ENCODE peak calls at places on chromosomes 5 and 9, in ten cellular contexts. T is stomach, X is testis, I is pancreas, O is tibial nerve, R is left lung, W is sigmoid colon, B is transverse colon, M is ovary, K is H1. Y is an unnamed sample. For H3K27me3, the result is how much of the 10 kb centered on the place peaks cover.

GRCh38 chr5:40384782-40385390 is 294.8 kb upstream of the PTGER4 start:
- DNase-seq in T (no peak), X (no peak), I (no peak), O (no peak), R (no peak), W (no peak), B (no peak), M (no peak), K (no peak), Y (no peak)

GRCh38 chr5:68265822-68266395 is 50.4 kb downstream of the PIK3R1 start:
- DNase-seq in T (no peak), X (peak), I (no peak), O (no peak), R (no peak), W (peak), B (no peak), M (no peak), K (no peak), Y (no peak)

GRCh38 chr9:12849486-12850010 is 74.7 kb downstream of the LURAP1L start:
- DNase-seq in T (no peak), X (no peak), I (no peak), O (no peak), R (no peak), W (no peak), B (no peak), M (no peak), K (no peak), Y (no peak)

GRCh38 chr9:16385590-16386578 is 484.6 kb downstream of the BNC2 start:
- DNase-seq in T (no peak), X (no peak), I (no peak), O (peak), R (no peak), W (no peak), B (no peak), M (no peak), K (no peak), Y (no peak)

GRCh38 chr9:1354066-1354465 is 303.9 kb downstream of the DMRT2 start:
- DNase-seq in T (no peak), X (no peak), I (no peak), O (no peak), R (no peak), W (no peak), B (no peak), M (no peak), K (no peak), Y (no peak)

GRCh38 chr9:76180541-76180940 is 213.7 kb downstream of the RFK start:
- DNase-seq in T (no peak), X (no peak), I (no peak), O (no peak), R (no peak), W (no peak), B (no peak), M (no peak), K (no peak), Y (no peak)

GRCh38 chr5:96785719-96786118 is 22.0 kb downstream of the ERAP1 start:
- DNase-seq in T (no peak), X (no peak), I (no peak), O (no peak), R (no peak), W (no peak), B (no peak), M (no peak), K (no peak), Y (no peak)

GRCh38 chr5:56693220-56693579 is 122.1 kb upstream of the MAP3K1 start:
- DNase-seq in T (no peak), X (no peak), I (no peak), O (no peak), R (no peak), W (no peak), B (no peak), M (no peak), K (no peak), Y (no peak)

GRCh38 chr9:114059047-114059803 is 18.9 kb downstream of the AMBP start:
- DNase-seq in T (no peak), X (no peak), I (no peak), O (no peak), R (no peak), W (no peak), B (no peak), M (peak), K (no peak), Y (no peak)

GRCh38 chr5:5146530-5147160 is 6.5 kb downstream of the ADAMTS16 start:
- DNase-seq in T (no peak), X (no peak), I (no peak), O (no peak), R (no peak), W (no peak), B (no peak), M (no peak), K (no peak), Y (no peak)

GRCh38 chr5:150514708-150515211 is 6.8 kb downstream of the NDST1 start:
- DNase-seq in T (peak), X (peak), I (peak), O (no peak), R (no peak), W (no peak), B (no peak), M (no peak), K (no peak), Y (no peak)

GRCh38 chr5:149723374-149723773 is 6.7 kb upstream of the PPARGC1B start:
- DNase-seq in T (no peak), X (no peak), I (no peak), O (no peak), R (no peak), W (no peak), B (no peak), M (no peak), K (no peak), Y (no peak)

GRCh38 chr5:1076406-1076805 is 35.5 kb downstream of the SLC12A7 start:
- DNase-seq in T (no peak), X (no peak), I (no peak), O (no peak), R (no peak), W (no peak), B (no peak), M (no peak), K (no peak), Y (no peak)

GRCh38 chr9:127505396-127506116 is 54.2 kb downstream of the LRSAM1 start:
- DNase-seq in T (no peak), X (no peak), I (no peak), O (no peak), R (no peak), W (no peak), B (no peak), M (peak), K (peak), Y (no peak)

GRCh38 chr9:134863306-134863902 is 17.2 kb upstream of the FCN2 start:
- DNase-seq in T (no peak), X (peak), I (peak), O (no peak), R (peak), W (peak), B (no peak), M (peak), K (no peak), Y (peak)

GRCh38 chr5:179228341-179229121 is 116.7 kb downstream of the ADAMTS2 start:
- DNase-seq in T (no peak), X (no peak), I (no peak), O (no peak), R (peak), W (peak), B (peak), M (peak), K (no peak), Y (no peak)

GRCh38 chr9:976258-976804 is at the start of gene DMRT3:
- DNase-seq in T (no peak), X (no peak), I (no peak), O (no peak), R (no peak), W (no peak), B (no peak), M (no peak), K (peak), Y (no peak)

GRCh38 chr9:114112778-114113585 is 13.9 kb upstream of the KIF12 start:
- DNase-seq in T (peak), X (peak), I (no peak), O (peak), R (no peak), W (peak), B (peak), M (peak), K (no peak), Y (peak)

GRCh38 chr9:132651259-132651658 is 18.5 kb downstream of the DDX31 start:
- DNase-seq in T (no peak), X (peak), I (no peak), O (no peak), R (no peak), W (no peak), B (peak), M (no peak), K (no peak), Y (no peak)

GRCh38 chr5:155983954-155984353 is 343.0 kb upstream of the SGCD start:
- DNase-seq in T (no peak), X (no peak), I (no peak), O (no peak), R (no peak), W (no peak), B (no peak), M (no peak), K (no peak), Y (no peak)

GRCh38 chr5:59583151-59583809 is 310.2 kb downstream of the PDE4D start:
- DNase-seq in T (no peak), X (no peak), I (no peak), O (no peak), R (no peak), W (no peak), B (no peak), M (no peak), K (no peak), Y (no peak)

GRCh38 chr5:148556835-148557234 is 97.5 kb downstream of the HTR4 start:
- DNase-seq in T (no peak), X (no peak), I (no peak), O (no peak), R (no peak), W (no peak), B (no peak), M (no peak), K (no peak), Y (no peak)

GRCh38 chr5:120955795-120956194 is 491.7 kb downstream of the PRR16 start:
- DNase-seq in T (no peak), X (no peak), I (no peak), O (no peak), R (no peak), W (no peak), B (no peak), M (no peak), K (no peak), Y (no peak)

GRCh38 chr9:87685871-87686519 is 39.9 kb upstream of the CTSL start:
- DNase-seq in T (no peak), X (no peak), I (no peak), O (no peak), R (peak), W (no peak), B (peak), M (no peak), K (no peak), Y (no peak)

DNA sequence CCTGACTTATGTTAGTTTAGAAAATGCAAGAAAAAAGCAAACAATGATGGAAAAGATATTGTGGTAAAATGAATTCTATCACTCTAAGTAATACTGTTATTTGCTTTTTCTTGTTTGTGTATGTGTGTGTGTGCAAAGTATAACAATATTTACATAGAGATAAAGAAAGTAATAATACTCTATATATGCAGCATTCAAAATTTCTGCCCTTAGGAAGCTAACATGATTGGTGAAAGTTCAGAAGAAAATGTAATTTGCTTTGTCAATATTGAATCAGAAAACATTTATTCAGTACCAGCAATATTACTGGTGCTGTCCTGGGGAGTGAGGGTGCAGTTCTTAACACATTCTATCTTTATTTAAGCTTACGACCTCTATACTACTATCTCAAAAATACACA is 12.9 kb upstream of the PRDM9 start:
- DNase-seq in T (no peak), X (no peak), I (no peak), O (no peak), R (no peak), W (no peak), B (no peak), M (no peak), K (no peak), Y (no peak)
- H3K27me3 ChIP-seq in T (under half), X (under half), I (under half), O (under half), R (under half), W (under half), B (under half), M (under half), K (under half), Y (under half)

GRCh38 chr9:98479967-98480847 is 224.8 kb upstream of the TBC1D2 start:
- DNase-seq in T (no peak), X (no peak), I (no peak), O (no peak), R (no peak), W (no peak), B (no peak), M (no peak), K (no peak), Y (no peak)
- H3K27ac ChIP-seq in T (no peak), X (no peak), I (no peak), O (no peak), R (no peak), W (no peak), B (no peak), M (no peak), K (no peak), Y (no peak)

GRCh38 chr9:95342571-95342970 is 25.1 kb upstream of the FANCC start:
- DNase-seq in T (no peak), X (no peak), I (no peak), O (no peak), R (no peak), W (no peak), B (no peak), M (no peak), K (no peak), Y (no peak)

GRCh38 chr9:95343725-95344287 is 26.3 kb upstream of the FANCC start:
- DNase-seq in T (no peak), X (no peak), I (no peak), O (no peak), R (no peak), W (no peak), B (no peak), M (no peak), K (no peak), Y (no peak)

GRCh38 chr9:95344735-95345134 is 27.2 kb upstream of the FANCC start:
- DNase-seq in T (no peak), X (no peak), I (no peak), O (no peak), R (no peak), W (no peak), B (no peak), M (no peak), K (no peak), Y (no peak)

GRCh38 chr9:95338243-95338642 is 20.7 kb upstream of the FANCC start:
- DNase-seq in T (no peak), X (no peak), I (no peak), O (no peak), R (no peak), W (no peak), B (no peak), M (no peak), K (no peak), Y (no peak)

GRCh38 chr9:95341262-95342011 is 23.9 kb upstream of the FANCC start:
- DNase-seq in T (no peak), X (peak), I (no peak), O (no peak), R (no peak), W (no peak), B (no peak), M (no peak), K (no peak), Y (no peak)
- TF ChIP-seq CTCF in T (peak), X (no peak), I (no peak), O (peak), R (no peak), W (peak), B (no peak), M (no peak), K (peak), Y (no peak)

DNA sequence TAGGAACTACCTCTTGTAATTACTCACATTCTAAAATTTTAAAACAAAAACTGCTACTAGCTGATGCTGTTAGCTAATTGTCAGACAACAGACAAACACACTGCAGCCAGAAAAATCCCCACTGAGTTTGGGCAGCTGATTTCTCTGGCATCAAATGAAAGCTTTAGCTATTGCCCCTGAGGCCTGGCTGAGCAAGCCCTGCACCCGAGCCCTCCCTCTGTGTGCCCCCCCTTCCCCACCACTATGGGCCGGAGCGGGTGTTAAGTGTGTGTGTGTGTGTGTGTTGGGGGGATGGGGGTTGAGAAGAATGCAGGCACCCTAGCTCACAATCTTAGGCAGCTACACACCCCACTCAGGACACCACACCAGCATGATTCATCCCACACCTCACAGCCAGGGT is 2.4 kb downstream of the NEUROG1 start:
- DNase-seq in T (no peak), X (no peak), I (no peak), O (no peak), R (no peak), W (no peak), B (no peak), M (no peak), K (no peak), Y (no peak)
- H3K27me3 ChIP-seq in T (half or more), X (under half), I (under half), O (under half), R (half or more), W (half or more), B (half or more), M (under half), K (half or more), Y (under half)

GRCh38 chr5:37112383-37112991 is 136.7 kb downstream of the CPLANE1 start:
- DNase-seq in T (no peak), X (no peak), I (no peak), O (no peak), R (no peak), W (no peak), B (no peak), M (no peak), K (no peak), Y (no peak)

GRCh38 chr5:37110128-37110527 is 139.0 kb downstream of the CPLANE1 start:
- DNase-seq in T (no peak), X (no peak), I (no peak), O (no peak), R (no peak), W (no peak), B (no peak), M (no peak), K (no peak), Y (no peak)

GRCh38 chr5:37111426-37112382 is 137.5 kb downstream of the CPLANE1 start:
- DNase-seq in T (no peak), X (no peak), I (no peak), O (no peak), R (no peak), W (no peak), B (no peak), M (no peak), K (no peak), Y (no peak)

GRCh38 chr5:37109338-37109737 is 139.8 kb downstream of the CPLANE1 start:
- DNase-seq in T (no peak), X (no peak), I (no peak), O (no peak), R (no peak), W (no peak), B (no peak), M (no peak), K (no peak), Y (no peak)
- H3K27ac ChIP-seq in T (no peak), X (no peak), I (no peak), O (no peak), R (no peak), W (no peak), B (peak), M (no peak), K (no peak), Y (no peak)

DNA sequence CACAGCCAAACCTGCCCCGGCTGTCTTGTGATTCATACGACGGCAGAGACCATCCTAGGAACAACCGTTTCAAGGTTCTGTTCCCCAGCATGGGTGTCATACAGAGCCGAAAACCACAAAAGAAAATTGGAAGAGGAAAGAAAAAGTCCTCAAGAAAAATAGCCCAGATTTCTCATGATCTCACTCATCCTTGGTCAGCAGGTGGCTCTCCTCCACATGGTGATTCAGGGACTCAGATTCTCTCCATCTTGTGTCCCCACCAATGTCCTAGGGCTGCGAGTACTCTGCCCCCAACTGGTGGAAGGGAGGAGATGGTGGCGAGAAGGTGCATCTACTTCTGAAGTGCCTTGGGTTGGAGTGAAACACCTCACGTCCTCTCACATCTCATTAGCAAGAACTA is 25.6 kb downstream of the PDZD2 start:
- DNase-seq in T (no peak), X (no peak), I (no peak), O (no peak), R (no peak), W (no peak), B (no peak), M (no peak), K (peak), Y (no peak)
- TF ChIP-seq CTCF in T (no peak), X (no peak), I (no peak), O (no peak), R (no peak), W (no peak), B (no peak), M (no peak), K (peak), Y (no peak)